ENCODE peak calls at places on chromosomes 11 and 22, in eight cellular contexts. G is left ventricle myocardium inferior, T is AG10803, K is fibroblast of lung, B is endothelial cell, I is upper lobe of left lung, N is neural crest cell, S is bronchial epithelial cell. Z is an unnamed sample.

GRCh38 chr11:119093951-119094815 is 7.5 kb downstream of the DPAGT1 start:
- DNase-seq in G (no peak), K (peak), N (no peak), T (peak), B (peak), S (no peak), I (no peak), Z (no peak)

GRCh38 chr22:32883131-32883530 is 81.6 kb downstream of the TIMP3 start:
- DNase-seq in N (no peak), T (no peak), G (no peak), S (no peak), I (no peak), B (no peak), K (no peak), Z (no peak)

GRCh38 chr11:499201-500076 is 7.6 kb downstream of the RNH1 start:
- DNase-seq in N (no peak), G (no peak), S (no peak), I (peak), B (no peak), K (no peak), T (no peak), Z (no peak)

GRCh38 chr11:63912678-63913077 is 4.3 kb downstream of the RCOR2 start:
- DNase-seq in K (no peak), G (no peak), I (no peak), T (no peak), S (no peak), N (no peak), B (no peak), Z (no peak)

GRCh38 chr11:128235958-128236357 is 351.4 kb downstream of the ETS1 start:
- DNase-seq in K (no peak), S (no peak), N (no peak), I (no peak), G (no peak), B (no peak), T (no peak), Z (no peak)

GRCh38 chr11:64492561-64492960 is 98.5 kb upstream of the SLC22A12 start:
- DNase-seq in N (no peak), K (no peak), I (no peak), T (no peak), B (no peak), S (no peak), G (no peak), Z (no peak)

GRCh38 chr11:125887373-125888324 is at the start of gene HYLS1:
- DNase-seq in I (peak), K (peak), G (peak), T (peak), B (peak), S (peak), N (peak), Z (peak)

GRCh38 chr11:69138265-69138664 is 17.5 kb upstream of the SMIM38 start:
- DNase-seq in K (peak), S (peak), B (no peak), G (no peak), I (no peak), N (no peak), T (peak), Z (no peak)

GRCh38 chr11:126416542-126417090 is 61.1 kb downstream of the ST3GAL4 start:
- DNase-seq in T (peak), B (peak), I (peak), N (no peak), K (peak), G (peak), S (peak), Z (peak)

GRCh38 chr22:46297151-46297819 is 615 bp downstream of the GTSE1 start:
- DNase-seq in N (peak), K (peak), T (peak), B (peak), I (no peak), G (peak), S (peak), Z (no peak)

GRCh38 chr22:44031111-44031963 is 7.2 kb downstream of the PARVB start:
- DNase-seq in T (no peak), K (no peak), G (no peak), I (no peak), B (no peak), N (no peak), S (no peak), Z (no peak)

GRCh38 chr11:2724653-2725366 is 25.0 kb upstream of the KCNQ1OT1 start:
- DNase-seq in B (no peak), S (no peak), K (peak), N (no peak), I (peak), G (peak), T (peak), Z (no peak)

GRCh38 chr11:30788849-30789248 is 202.7 kb upstream of the MPPED2 start:
- DNase-seq in N (no peak), T (peak), K (no peak), S (no peak), G (no peak), I (no peak), B (no peak), Z (no peak)

GRCh38 chr22:43855431-43855830 is 6.9 kb downstream of the SULT4A1 start:
- DNase-seq in G (no peak), S (no peak), B (no peak), K (no peak), T (no peak), I (no peak), N (no peak), Z (no peak)

GRCh38 chr22:46593211-46593676 is 26.9 kb upstream of the GRAMD4 start:
- DNase-seq in B (no peak), S (no peak), T (no peak), N (no peak), K (peak), G (no peak), I (peak), Z (peak)

GRCh38 chr11:299081-299891 is at the start of gene IFITM5:
- DNase-seq in N (no peak), G (peak), K (no peak), I (peak), T (no peak), S (no peak), B (no peak), Z (no peak)

GRCh38 chr11:119460582-119460981 is 37.6 kb upstream of the THY1 start:
- DNase-seq in I (no peak), B (no peak), N (no peak), K (peak), G (no peak), S (no peak), T (peak), Z (no peak)

GRCh38 chr11:14417975-14418374 is 59.0 kb upstream of the RRAS2 start:
- DNase-seq in S (no peak), K (peak), B (no peak), I (no peak), N (no peak), G (no peak), T (peak), Z (no peak)

GRCh38 chr11:14417186-14417585 is 58.2 kb upstream of the RRAS2 start:
- DNase-seq in B (no peak), T (peak), K (peak), N (no peak), G (no peak), I (no peak), S (no peak), Z (no peak)

GRCh38 chr11:14411818-14412217 is 52.8 kb upstream of the RRAS2 start:
- DNase-seq in B (no peak), N (no peak), S (peak), T (peak), G (peak), K (peak), I (no peak), Z (no peak)

GRCh38 chr11:14413307-14414072 is 54.5 kb upstream of the RRAS2 start:
- DNase-seq in K (peak), I (no peak), G (peak), T (peak), N (no peak), S (no peak), B (peak), Z (no peak)

DNA sequence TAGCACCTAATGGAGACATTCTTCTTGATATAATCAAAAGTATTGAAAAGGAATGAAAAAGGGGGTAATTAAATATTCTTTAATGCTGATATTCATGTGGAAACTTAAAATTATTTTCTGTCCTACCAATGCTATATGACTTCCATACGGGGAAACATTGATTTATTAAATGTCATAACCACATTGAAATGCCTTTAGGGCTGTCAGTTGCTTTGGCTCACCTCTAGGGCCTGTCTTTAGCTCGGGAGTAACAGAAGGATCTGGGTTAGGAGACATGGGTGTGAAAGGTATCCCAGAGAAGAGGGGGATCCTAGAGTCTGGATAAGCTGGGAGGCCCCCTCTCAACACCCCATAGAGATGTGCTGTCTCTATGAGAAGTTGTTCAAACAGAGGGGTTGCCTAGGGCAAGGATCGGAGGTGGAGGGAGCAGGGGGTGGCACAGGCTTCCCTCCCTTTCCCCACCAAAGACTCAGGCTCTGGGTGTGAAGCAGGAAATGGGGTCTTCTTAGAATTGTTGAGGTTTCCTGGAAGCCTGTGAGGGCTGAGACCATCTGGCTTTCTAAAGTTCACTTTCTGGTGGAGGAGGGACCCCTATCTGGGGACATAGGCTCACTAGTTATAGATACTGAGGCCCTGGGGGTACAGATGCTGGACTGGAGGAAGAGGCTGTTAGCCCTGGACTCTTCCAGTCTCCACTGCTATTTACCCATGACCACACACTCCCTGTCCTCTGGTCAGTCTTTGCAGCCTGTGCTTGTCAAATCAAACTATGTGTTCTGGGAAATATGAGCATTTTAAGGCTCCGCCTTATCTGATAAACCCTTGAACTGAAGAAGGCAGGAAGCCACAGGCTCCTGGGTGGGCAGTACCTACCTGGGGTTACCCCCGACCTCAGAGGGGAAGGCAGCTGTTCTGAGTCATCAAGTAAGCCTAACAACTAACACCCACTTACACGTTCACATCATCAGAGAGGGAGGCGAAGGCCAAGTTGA is 55.8 kb upstream of the RRAS2 start:
- DNase-seq in T (no peak), N (no peak), I (no peak), B (no peak), S (peak), G (no peak), K (peak), Z (peak)
- TF ChIP-seq CTCF in T (peak), N (peak), I (no peak), B (no peak), S (peak), G (no peak), K (peak), Z (no peak)

GRCh38 chr11:58900479-58901420 is 38.5 kb upstream of the GLYATL1 start:
- DNase-seq in N (peak), S (peak), T (peak), I (peak), G (peak), B (peak), K (peak), Z (no peak)
- TF ChIP-seq CTCF in N (peak), S (peak), T (peak), I (peak), G (peak), B (peak), K (peak), Z (no peak)

GRCh38 chr11:115581871-115582639 is 77.8 kb upstream of the CADM1 start:
- DNase-seq in B (no peak), K (peak), G (no peak), I (no peak), S (peak), N (no peak), T (peak), Z (no peak)
- TF ChIP-seq CTCF in B (no peak), K (no peak), G (no peak), I (no peak), S (peak), N (no peak), T (peak), Z (no peak)

DNA sequence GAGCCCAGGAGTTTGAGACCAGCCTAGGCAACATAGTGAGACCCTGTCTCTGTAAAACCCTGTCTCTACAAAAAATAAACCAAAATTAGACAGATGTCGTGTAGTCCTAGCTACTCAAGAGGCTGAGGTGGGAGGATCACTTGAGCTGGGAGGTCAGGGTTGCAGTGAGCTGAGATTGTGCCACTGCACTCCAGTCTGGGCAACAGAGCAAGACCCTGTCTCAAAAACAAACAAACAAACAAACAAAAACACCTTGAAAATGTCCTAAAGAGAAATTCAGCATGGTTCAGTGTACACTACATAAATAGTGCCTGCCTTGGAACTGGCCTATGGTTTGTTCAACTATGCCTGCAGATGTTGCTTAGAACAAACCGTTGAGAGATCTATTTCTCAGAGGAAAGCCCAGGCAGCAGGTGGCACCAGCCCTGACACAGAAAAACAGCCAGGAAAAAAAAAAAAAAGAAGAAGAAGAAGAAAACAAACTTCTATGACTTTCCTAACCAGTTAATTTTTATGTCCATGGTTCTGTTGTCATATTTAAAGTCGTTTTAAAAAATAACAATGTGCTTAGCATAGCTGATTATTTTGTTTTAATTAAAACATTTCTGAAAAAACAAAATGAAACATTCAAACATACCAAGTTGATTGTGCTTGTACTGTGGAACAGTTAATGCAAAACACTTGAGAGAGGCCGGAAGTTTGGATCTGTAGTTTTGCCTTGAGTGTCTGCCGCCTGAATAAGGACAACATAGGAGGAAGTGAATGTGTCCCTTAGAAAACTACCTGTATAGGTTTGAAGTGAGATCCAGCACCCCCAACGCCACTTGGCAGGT is 5.4 kb downstream of the KREMEN1 start:
- DNase-seq in S (no peak), I (no peak), T (no peak), B (no peak), K (no peak), N (no peak), G (no peak), Z (no peak)
- TF ChIP-seq CTCF in S (no peak), I (no peak), T (no peak), B (no peak), K (no peak), N (no peak), G (no peak), Z (no peak)

DNA sequence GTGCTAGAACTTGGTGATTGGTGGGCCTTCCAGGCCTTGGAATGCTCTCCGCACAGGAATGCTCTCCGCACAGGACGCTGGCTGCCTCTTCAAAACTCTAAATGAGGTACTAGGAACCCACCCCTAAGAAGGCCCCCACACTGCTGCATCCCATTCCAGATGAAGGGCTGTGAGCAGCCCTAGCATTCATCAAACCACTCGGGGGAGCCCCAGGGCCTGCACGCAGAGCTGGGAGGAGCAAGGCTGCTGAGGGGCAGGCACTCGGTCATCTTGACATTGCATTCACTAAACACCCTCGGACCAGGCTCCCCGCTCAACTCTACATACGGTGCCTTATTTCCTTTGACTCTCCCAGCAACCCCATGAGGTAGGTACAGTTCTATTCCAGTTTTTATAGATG is 49.2 kb upstream of the EMID1 start:
- DNase-seq in G (no peak), T (peak), N (no peak), K (no peak), B (peak), I (no peak), S (no peak), Z (no peak)
- TF ChIP-seq CTCF in G (no peak), T (peak), N (no peak), K (peak), B (no peak), I (no peak), S (no peak), Z (no peak)

GRCh38 chr22:36563001-36563400 is 34.0 kb upstream of the EIF3D start:
- DNase-seq in K (no peak), B (no peak), S (no peak), N (no peak), T (no peak), G (no peak), I (no peak), Z (no peak)
- TF ChIP-seq CTCF in K (no peak), B (no peak), S (no peak), N (no peak), T (no peak), G (no peak), I (no peak), Z (no peak)

GRCh38 chr11:72349053-72349452 is 85.3 kb downstream of the CLPB start:
- DNase-seq in N (no peak), T (no peak), K (no peak), G (no peak), I (no peak), S (no peak), B (no peak), Z (no peak)

GRCh38 chr11:72347691-72348090 is 86.6 kb downstream of the CLPB start:
- DNase-seq in T (no peak), B (no peak), S (no peak), G (no peak), I (no peak), K (no peak), N (no peak), Z (no peak)

GRCh38 chr11:72349616-72350218 is 84.6 kb downstream of the CLPB start:
- DNase-seq in S (no peak), I (peak), T (no peak), G (peak), B (no peak), N (no peak), K (no peak), Z (no peak)

GRCh38 chr11:72350752-72351151 is 83.6 kb downstream of the CLPB start:
- DNase-seq in S (no peak), T (no peak), K (no peak), N (no peak), G (no peak), I (no peak), B (no peak), Z (no peak)

DNA sequence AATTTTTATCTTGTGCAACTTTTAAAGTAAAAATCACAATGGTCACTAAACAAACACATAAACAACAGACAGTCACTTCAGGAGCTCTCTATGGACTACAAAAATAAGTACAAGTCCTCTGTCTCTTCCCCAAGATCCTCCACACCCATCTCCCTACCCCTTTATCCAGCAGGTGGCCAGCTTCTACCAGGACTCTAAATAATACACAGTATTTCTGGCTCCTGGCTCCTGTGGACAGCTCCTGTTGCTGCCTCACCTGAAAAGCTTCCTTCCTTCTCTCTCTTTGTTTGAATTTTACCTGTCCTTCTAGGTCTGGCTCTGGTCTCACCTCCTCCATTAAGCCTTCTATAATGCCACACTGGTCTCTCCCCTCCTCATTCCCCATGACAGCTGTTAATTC is 86.1 kb downstream of the CLPB start:
- DNase-seq in G (no peak), T (no peak), I (no peak), K (no peak), B (no peak), N (no peak), S (no peak), Z (no peak)
- TF ChIP-seq CTCF in G (no peak), T (no peak), I (no peak), K (no peak), B (no peak), N (no peak), S (no peak), Z (no peak)

Z was measured in activated B cell treated with CpG ODN at 0.5 μM for 24 hours.